ENCODE peak calls at places on chromosomes 1 and 21, in seven cellular contexts. One of them, this sample, is unnamed.

GRCh38 chr1:61808321-61808720 is 66.0 kb downstream of the PATJ start:
- DNase-seq in psoas muscle: no peak
- DNase-seq in heart left ventricle: no peak
- DNase-seq in hepatocyte: no peak
- DNase-seq in brain microvascular endothelial cell: no peak
- DNase-seq in CD8-positive, alpha-beta T cell: no peak
- DNase-seq in tibial artery: no peak
- DNase-seq in this sample: no peak

GRCh38 chr1:224736619-224737352 is 120.7 kb downstream of the CNIH3 start:
- DNase-seq in hepatocyte: peak
- DNase-seq in heart left ventricle: peak
- DNase-seq in tibial artery: peak
- DNase-seq in brain microvascular endothelial cell: peak
- DNase-seq in CD8-positive, alpha-beta T cell: no peak
- DNase-seq in psoas muscle: no peak
- DNase-seq in this sample: peak

GRCh38 chr1:239744851-239745250 is 346.8 kb upstream of the FMN2 start:
- DNase-seq in brain microvascular endothelial cell: no peak
- DNase-seq in tibial artery: no peak
- DNase-seq in CD8-positive, alpha-beta T cell: no peak
- DNase-seq in heart left ventricle: no peak
- DNase-seq in hepatocyte: no peak
- DNase-seq in psoas muscle: no peak
- DNase-seq in this sample: no peak

GRCh38 chr1:41811978-41812852 is 106.5 kb downstream of the HIVEP3 start:
- DNase-seq in heart left ventricle: peak
- DNase-seq in tibial artery: no peak
- DNase-seq in CD8-positive, alpha-beta T cell: peak
- DNase-seq in psoas muscle: peak
- DNase-seq in hepatocyte: peak
- DNase-seq in brain microvascular endothelial cell: peak
- DNase-seq in this sample: no peak

GRCh38 chr1:180789460-180789859 is 123.2 kb upstream of the KIAA1614 start:
- DNase-seq in psoas muscle: no peak
- DNase-seq in heart left ventricle: no peak
- DNase-seq in hepatocyte: no peak
- DNase-seq in tibial artery: no peak
- DNase-seq in CD8-positive, alpha-beta T cell: no peak
- DNase-seq in brain microvascular endothelial cell: no peak
- DNase-seq in this sample: no peak

GRCh38 chr1:60922304-60922703 is 160.1 kb upstream of the NFIA start:
- DNase-seq in psoas muscle: peak
- DNase-seq in heart left ventricle: peak
- DNase-seq in CD8-positive, alpha-beta T cell: no peak
- DNase-seq in tibial artery: peak
- DNase-seq in brain microvascular endothelial cell: no peak
- DNase-seq in hepatocyte: peak
- DNase-seq in this sample: no peak

GRCh38 chr1:206905295-206906164 is 8.3 kb downstream of the IL24 start:
- DNase-seq in brain microvascular endothelial cell: peak
- DNase-seq in heart left ventricle: no peak
- DNase-seq in hepatocyte: no peak
- DNase-seq in tibial artery: no peak
- DNase-seq in CD8-positive, alpha-beta T cell: no peak
- DNase-seq in psoas muscle: no peak
- DNase-seq in this sample: no peak

GRCh38 chr1:79811173-79811572 is 804.6 kb upstream of the ADGRL4 start:
- DNase-seq in CD8-positive, alpha-beta T cell: no peak
- DNase-seq in brain microvascular endothelial cell: peak
- DNase-seq in hepatocyte: no peak
- DNase-seq in psoas muscle: no peak
- DNase-seq in heart left ventricle: no peak
- DNase-seq in tibial artery: no peak
- DNase-seq in this sample: no peak

GRCh38 chr1:6260433-6260934 is 414 bp downstream of the GPR153 start:
- DNase-seq in hepatocyte: peak
- DNase-seq in CD8-positive, alpha-beta T cell: no peak
- DNase-seq in brain microvascular endothelial cell: no peak
- DNase-seq in psoas muscle: peak
- DNase-seq in heart left ventricle: no peak
- DNase-seq in tibial artery: no peak
- DNase-seq in this sample: no peak

GRCh38 chr1:107871259-107871658 is 93.7 kb downstream of the VAV3 start:
- DNase-seq in psoas muscle: no peak
- DNase-seq in hepatocyte: no peak
- DNase-seq in heart left ventricle: no peak
- DNase-seq in CD8-positive, alpha-beta T cell: no peak
- DNase-seq in tibial artery: no peak
- DNase-seq in brain microvascular endothelial cell: no peak
- DNase-seq in this sample: no peak

GRCh38 chr1:28815533-28815932 is 3.6 kb downstream of the OPRD1 start:
- DNase-seq in brain microvascular endothelial cell: no peak
- DNase-seq in hepatocyte: no peak
- DNase-seq in tibial artery: no peak
- DNase-seq in heart left ventricle: no peak
- DNase-seq in CD8-positive, alpha-beta T cell: no peak
- DNase-seq in psoas muscle: no peak
- DNase-seq in this sample: no peak

GRCh38 chr1:226675720-226676357 is 63.2 kb downstream of the ITPKB start:
- DNase-seq in brain microvascular endothelial cell: no peak
- DNase-seq in psoas muscle: no peak
- DNase-seq in CD8-positive, alpha-beta T cell: no peak
- DNase-seq in tibial artery: no peak
- DNase-seq in heart left ventricle: no peak
- DNase-seq in hepatocyte: no peak
- DNase-seq in this sample: no peak

GRCh38 chr1:244163861-244164562 is 112.9 kb downstream of the ZBTB18 start:
- DNase-seq in CD8-positive, alpha-beta T cell: no peak
- DNase-seq in tibial artery: no peak
- DNase-seq in heart left ventricle: peak
- DNase-seq in brain microvascular endothelial cell: peak
- DNase-seq in hepatocyte: peak
- DNase-seq in psoas muscle: no peak
- DNase-seq in this sample: no peak

GRCh38 chr1:157073944-157074685 is 25.5 kb downstream of the ETV3L start:
- DNase-seq in psoas muscle: peak
- DNase-seq in brain microvascular endothelial cell: peak
- DNase-seq in heart left ventricle: peak
- DNase-seq in CD8-positive, alpha-beta T cell: no peak
- DNase-seq in hepatocyte: peak
- DNase-seq in tibial artery: peak
- DNase-seq in this sample: peak

GRCh38 chr1:246947255-246947654 is 15.5 kb upstream of the AHCTF1 start:
- DNase-seq in heart left ventricle: peak
- DNase-seq in brain microvascular endothelial cell: peak
- DNase-seq in hepatocyte: peak
- DNase-seq in psoas muscle: peak
- DNase-seq in CD8-positive, alpha-beta T cell: no peak
- DNase-seq in tibial artery: peak
- DNase-seq in this sample: no peak

GRCh38 chr1:4344065-4344753 is 310.2 kb upstream of the AJAP1 start:
- DNase-seq in brain microvascular endothelial cell: no peak
- DNase-seq in psoas muscle: no peak
- DNase-seq in heart left ventricle: no peak
- DNase-seq in tibial artery: no peak
- DNase-seq in hepatocyte: no peak
- DNase-seq in CD8-positive, alpha-beta T cell: no peak
- DNase-seq in this sample: no peak

GRCh38 chr1:208149776-208150514 is 94.2 kb downstream of the PLXNA2 start:
- DNase-seq in tibial artery: no peak
- DNase-seq in CD8-positive, alpha-beta T cell: no peak
- DNase-seq in heart left ventricle: peak
- DNase-seq in brain microvascular endothelial cell: peak
- DNase-seq in hepatocyte: peak
- DNase-seq in psoas muscle: no peak
- DNase-seq in this sample: no peak

GRCh38 chr21:36260030-36260787 is 59.8 kb upstream of the MORC3 start:
- DNase-seq in psoas muscle: no peak
- DNase-seq in tibial artery: peak
- DNase-seq in heart left ventricle: no peak
- DNase-seq in hepatocyte: peak
- DNase-seq in brain microvascular endothelial cell: peak
- DNase-seq in CD8-positive, alpha-beta T cell: peak
- DNase-seq in this sample: no peak

GRCh38 chr21:16145479-16145878 is 415.7 kb downstream of the USP25 start:
- DNase-seq in psoas muscle: no peak
- DNase-seq in tibial artery: no peak
- DNase-seq in heart left ventricle: no peak
- DNase-seq in CD8-positive, alpha-beta T cell: no peak
- DNase-seq in hepatocyte: no peak
- DNase-seq in brain microvascular endothelial cell: no peak
- DNase-seq in this sample: no peak

GRCh38 chr21:29237110-29238051 is 61.3 kb upstream of the BACH1 start:
- DNase-seq in tibial artery: peak
- DNase-seq in hepatocyte: no peak
- DNase-seq in heart left ventricle: no peak
- DNase-seq in brain microvascular endothelial cell: no peak
- DNase-seq in psoas muscle: no peak
- DNase-seq in CD8-positive, alpha-beta T cell: no peak
- DNase-seq in this sample: no peak

GRCh38 chr21:33478858-33479678 is 706 bp downstream of the TMEM50B start:
- DNase-seq in tibial artery: no peak
- DNase-seq in psoas muscle: peak
- DNase-seq in heart left ventricle: peak
- DNase-seq in hepatocyte: peak
- DNase-seq in CD8-positive, alpha-beta T cell: peak
- DNase-seq in brain microvascular endothelial cell: no peak
- DNase-seq in this sample: peak

GRCh38 chr1:41469706-41470105 is 14.8 kb downstream of the EDN2 start:
- DNase-seq in brain microvascular endothelial cell: no peak
- DNase-seq in CD8-positive, alpha-beta T cell: no peak
- DNase-seq in heart left ventricle: no peak
- DNase-seq in hepatocyte: no peak
- DNase-seq in tibial artery: no peak
- DNase-seq in psoas muscle: no peak
- DNase-seq in this sample: no peak

GRCh38 chr21:46379105-46379504 is 55.1 kb downstream of the PCNT start:
- DNase-seq in heart left ventricle: no peak
- DNase-seq in psoas muscle: no peak
- DNase-seq in tibial artery: no peak
- DNase-seq in CD8-positive, alpha-beta T cell: no peak
- DNase-seq in hepatocyte: no peak
- DNase-seq in brain microvascular endothelial cell: no peak
- DNase-seq in this sample: no peak

GRCh38 chr1:186152227-186152944 is 222.7 kb downstream of the TPR start:
- DNase-seq in heart left ventricle: no peak
- DNase-seq in brain microvascular endothelial cell: peak
- DNase-seq in tibial artery: no peak
- DNase-seq in CD8-positive, alpha-beta T cell: no peak
- DNase-seq in psoas muscle: no peak
- DNase-seq in hepatocyte: peak
- DNase-seq in this sample: no peak

DNA sequence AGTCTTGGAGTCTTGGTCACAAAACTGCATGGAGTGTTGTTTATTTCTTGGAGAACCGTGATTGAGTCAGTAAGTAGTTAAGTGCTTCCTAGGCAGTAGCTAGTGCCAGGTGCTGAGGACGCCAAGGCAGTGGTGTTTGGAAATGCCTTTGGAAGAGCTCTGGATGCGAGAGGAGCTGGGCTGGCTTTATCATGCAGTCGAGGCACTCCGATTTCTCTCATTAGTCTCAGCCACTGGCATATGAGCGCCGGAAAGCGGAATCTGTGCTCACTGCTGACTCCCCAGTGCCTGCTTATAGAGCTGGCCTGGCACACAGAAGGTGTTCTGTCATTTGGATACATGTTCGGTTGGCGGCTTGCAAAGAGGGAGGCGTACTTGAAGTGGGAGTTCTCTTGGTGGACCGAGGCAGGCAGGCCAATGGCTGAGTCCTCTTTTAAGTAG is 3.6 kb downstream of the TENT5C start:
- DNase-seq in hepatocyte: no peak
- DNase-seq in heart left ventricle: peak
- DNase-seq in psoas muscle: peak
- DNase-seq in tibial artery: peak
- DNase-seq in CD8-positive, alpha-beta T cell: no peak
- DNase-seq in brain microvascular endothelial cell: no peak
- DNase-seq in this sample: no peak
- H3K27ac ChIP-seq in hepatocyte: no peak
- H3K27ac ChIP-seq in heart left ventricle: peak
- H3K27ac ChIP-seq in psoas muscle: peak
- H3K27ac ChIP-seq in tibial artery: no peak
- H3K27ac ChIP-seq in CD8-positive, alpha-beta T cell: no peak
- H3K27ac ChIP-seq in brain microvascular endothelial cell: no peak
- H3K27ac ChIP-seq in this sample: no peak

GRCh38 chr1:1128454-1129139 is 12.7 kb upstream of the C1orf159 start:
- DNase-seq in brain microvascular endothelial cell: no peak
- DNase-seq in hepatocyte: no peak
- DNase-seq in psoas muscle: no peak
- DNase-seq in heart left ventricle: no peak
- DNase-seq in CD8-positive, alpha-beta T cell: no peak
- DNase-seq in tibial artery: no peak
- DNase-seq in this sample: no peak
- H3K27ac ChIP-seq in brain microvascular endothelial cell: no peak
- H3K27ac ChIP-seq in hepatocyte: peak
- H3K27ac ChIP-seq in psoas muscle: no peak
- H3K27ac ChIP-seq in heart left ventricle: no peak
- H3K27ac ChIP-seq in CD8-positive, alpha-beta T cell: no peak
- H3K27ac ChIP-seq in tibial artery: no peak
- H3K27ac ChIP-seq in this sample: no peak

DNA sequence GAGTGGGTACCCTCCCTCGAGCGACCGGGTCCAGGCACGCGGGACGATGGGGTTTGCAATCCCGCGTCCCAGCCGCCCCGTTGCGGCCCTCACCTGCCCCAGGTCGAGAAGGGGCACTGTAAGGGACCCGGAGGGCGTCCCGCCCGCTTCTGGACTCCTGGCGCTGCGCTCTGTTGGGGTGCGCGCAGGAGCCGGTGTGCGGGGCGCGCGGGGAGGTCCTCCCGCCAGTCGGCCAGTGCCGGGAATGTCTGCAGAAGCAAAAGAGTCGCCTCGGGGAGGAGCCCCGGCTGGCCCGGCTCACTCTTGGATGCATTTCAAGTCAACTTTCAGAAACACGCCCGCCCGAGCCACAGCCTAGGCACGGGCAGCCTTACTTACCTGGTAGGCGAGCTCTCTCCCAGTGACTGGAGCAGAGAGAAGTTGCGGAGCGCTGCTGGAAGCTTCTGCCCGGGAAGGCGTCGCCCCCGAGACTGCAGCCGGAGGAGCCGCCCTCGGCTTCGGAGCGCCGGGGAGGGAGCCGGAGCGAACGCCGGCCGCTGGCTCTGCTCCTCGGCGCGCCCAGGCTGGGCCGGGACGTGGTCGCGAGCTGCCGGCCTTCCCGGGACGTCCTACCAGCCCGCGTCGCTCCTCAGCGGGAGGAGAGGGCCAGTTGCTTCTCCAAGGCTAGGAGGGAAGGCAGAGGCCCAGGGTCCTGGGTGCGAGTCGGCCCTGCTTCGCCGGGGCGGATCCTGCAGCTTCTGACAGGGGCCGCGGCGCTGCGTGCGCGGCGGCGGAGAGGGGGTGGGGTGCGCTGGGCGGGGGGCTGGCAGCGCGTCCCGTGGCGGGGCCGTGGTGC is at the start of gene LMX1A:
- DNase-seq in heart left ventricle: peak
- DNase-seq in hepatocyte: peak
- DNase-seq in tibial artery: peak
- DNase-seq in brain microvascular endothelial cell: no peak
- DNase-seq in psoas muscle: peak
- DNase-seq in CD8-positive, alpha-beta T cell: no peak
- DNase-seq in this sample: no peak
- H3K27ac ChIP-seq in heart left ventricle: no peak
- H3K27ac ChIP-seq in hepatocyte: no peak
- H3K27ac ChIP-seq in tibial artery: no peak
- H3K27ac ChIP-seq in brain microvascular endothelial cell: no peak
- H3K27ac ChIP-seq in psoas muscle: no peak
- H3K27ac ChIP-seq in CD8-positive, alpha-beta T cell: no peak
- H3K27ac ChIP-seq in this sample: no peak

GRCh38 chr1:172544481-172545104 is 11.6 kb downstream of the SUCO start:
- DNase-seq in heart left ventricle: no peak
- DNase-seq in tibial artery: no peak
- DNase-seq in brain microvascular endothelial cell: no peak
- DNase-seq in hepatocyte: no peak
- DNase-seq in CD8-positive, alpha-beta T cell: no peak
- DNase-seq in psoas muscle: no peak
- DNase-seq in this sample: no peak
- H3K27ac ChIP-seq in heart left ventricle: no peak
- H3K27ac ChIP-seq in tibial artery: no peak
- H3K27ac ChIP-seq in brain microvascular endothelial cell: no peak
- H3K27ac ChIP-seq in hepatocyte: peak
- H3K27ac ChIP-seq in CD8-positive, alpha-beta T cell: no peak
- H3K27ac ChIP-seq in psoas muscle: no peak
- H3K27ac ChIP-seq in this sample: no peak